ENCODE peak calls at places on chromosomes 3 and 15, in seven cellular contexts. One of them, this sample, is unnamed.
A peak's percentile ranks its signal among the peaks of the same experiment; 100 is the strongest.

GRCh38 chr3:4218426-4219226 is 84.5 kb upstream of the SETMAR start:
- DNase-seq in endothelial cell: no peak
- DNase-seq in MM.1S: no peak
- DNase-seq in CD8-positive, alpha-beta memory T cell: no peak
- DNase-seq in activated CD4-positive, CD25-positive, alpha-beta regulatory T cell treated with anti-CD3 and anti-CD28 coated beads, Interleukin-2, amount 50 U/mL, for 16 hours: no peak
- DNase-seq in EL: no peak
- DNase-seq in GM12891: no peak
- DNase-seq in this sample: no peak

GRCh38 chr15:70509282-70510272 is 253.8 kb downstream of the UACA start:
- DNase-seq in endothelial cell: no peak
- DNase-seq in MM.1S: no peak
- DNase-seq in CD8-positive, alpha-beta memory T cell: peak; percentile 15
- DNase-seq in activated CD4-positive, CD25-positive, alpha-beta regulatory T cell treated with anti-CD3 and anti-CD28 coated beads, Interleukin-2, amount 50 U/mL, for 16 hours: no peak
- DNase-seq in EL: no peak
- DNase-seq in GM12891: no peak
- DNase-seq in this sample: no peak

GRCh38 chr3:65856907-65857306 is 181.8 kb downstream of the MAGI1 start:
- DNase-seq in endothelial cell: no peak
- DNase-seq in MM.1S: no peak
- DNase-seq in CD8-positive, alpha-beta memory T cell: no peak
- DNase-seq in activated CD4-positive, CD25-positive, alpha-beta regulatory T cell treated with anti-CD3 and anti-CD28 coated beads, Interleukin-2, amount 50 U/mL, for 16 hours: no peak
- DNase-seq in EL: no peak
- DNase-seq in GM12891: no peak
- DNase-seq in this sample: no peak

GRCh38 chr3:10450494-10451440 is 54.6 kb downstream of the ATP2B2 start:
- DNase-seq in endothelial cell: no peak
- DNase-seq in MM.1S: no peak
- DNase-seq in CD8-positive, alpha-beta memory T cell: no peak
- DNase-seq in activated CD4-positive, CD25-positive, alpha-beta regulatory T cell treated with anti-CD3 and anti-CD28 coated beads, Interleukin-2, amount 50 U/mL, for 16 hours: no peak
- DNase-seq in EL: no peak
- DNase-seq in GM12891: no peak
- DNase-seq in this sample: no peak

GRCh38 chr15:35874260-35874905 is 328.4 kb upstream of the DPH6 start:
- DNase-seq in endothelial cell: no peak
- DNase-seq in MM.1S: no peak
- DNase-seq in CD8-positive, alpha-beta memory T cell: no peak
- DNase-seq in activated CD4-positive, CD25-positive, alpha-beta regulatory T cell treated with anti-CD3 and anti-CD28 coated beads, Interleukin-2, amount 50 U/mL, for 16 hours: no peak
- DNase-seq in EL: peak; percentile 60
- DNase-seq in GM12891: no peak
- DNase-seq in this sample: no peak

GRCh38 chr3:171646357-171647133 is 163.7 kb downstream of the PLD1 start:
- DNase-seq in endothelial cell: no peak
- DNase-seq in MM.1S: peak; percentile 65
- DNase-seq in CD8-positive, alpha-beta memory T cell: no peak
- DNase-seq in activated CD4-positive, CD25-positive, alpha-beta regulatory T cell treated with anti-CD3 and anti-CD28 coated beads, Interleukin-2, amount 50 U/mL, for 16 hours: no peak
- DNase-seq in EL: peak; percentile 51
- DNase-seq in GM12891: peak; percentile 21
- DNase-seq in this sample: peak; percentile 50

GRCh38 chr3:53835257-53835656 is 11.0 kb downstream of the CHDH start:
- DNase-seq in endothelial cell: no peak
- DNase-seq in MM.1S: no peak
- DNase-seq in CD8-positive, alpha-beta memory T cell: no peak
- DNase-seq in activated CD4-positive, CD25-positive, alpha-beta regulatory T cell treated with anti-CD3 and anti-CD28 coated beads, Interleukin-2, amount 50 U/mL, for 16 hours: no peak
- DNase-seq in EL: no peak
- DNase-seq in GM12891: no peak
- DNase-seq in this sample: no peak

GRCh38 chr3:15152166-15152565 is 53.2 kb upstream of the RBSN start:
- DNase-seq in endothelial cell: no peak
- DNase-seq in MM.1S: no peak
- DNase-seq in CD8-positive, alpha-beta memory T cell: no peak
- DNase-seq in activated CD4-positive, CD25-positive, alpha-beta regulatory T cell treated with anti-CD3 and anti-CD28 coated beads, Interleukin-2, amount 50 U/mL, for 16 hours: no peak
- DNase-seq in EL: no peak
- DNase-seq in GM12891: no peak
- DNase-seq in this sample: no peak

GRCh38 chr3:44198265-44198956 is 43.3 kb upstream of the TOPAZ1 start:
- DNase-seq in endothelial cell: peak; percentile 76
- DNase-seq in MM.1S: peak; percentile 84
- DNase-seq in CD8-positive, alpha-beta memory T cell: peak; percentile 66
- DNase-seq in activated CD4-positive, CD25-positive, alpha-beta regulatory T cell treated with anti-CD3 and anti-CD28 coated beads, Interleukin-2, amount 50 U/mL, for 16 hours: peak; percentile 52
- DNase-seq in EL: peak; percentile 70
- DNase-seq in GM12891: peak; percentile 43
- DNase-seq in this sample: peak; percentile 83

GRCh38 chr15:42707068-42707467 is 29.9 kb downstream of the CDAN1 start:
- DNase-seq in endothelial cell: no peak
- DNase-seq in MM.1S: no peak
- DNase-seq in CD8-positive, alpha-beta memory T cell: no peak
- DNase-seq in activated CD4-positive, CD25-positive, alpha-beta regulatory T cell treated with anti-CD3 and anti-CD28 coated beads, Interleukin-2, amount 50 U/mL, for 16 hours: no peak
- DNase-seq in EL: no peak
- DNase-seq in GM12891: no peak
- DNase-seq in this sample: no peak